ENCODE peak calls at places on chromosomes 6 and 20, in seven cellular contexts. U is cardiac muscle cell, O is sigmoid colon, E is mucosa of descending colon, V is hepatocyte, H is pancreas, R is colonic mucosa. L is an unnamed sample. For H3K36me3, the result is how much of the 10 kb centered on the place peaks cover.

GRCh38 chr6:89522778-89523177 is 89.8 kb downstream of the ANKRD6 start:
- DNase-seq in R (no peak), O (no peak), V (no peak), U (no peak), E (no peak), H (no peak), L (no peak)

GRCh38 chr6:28710466-28711191 is 184.9 kb downstream of the GPX5 start:
- DNase-seq in E (no peak), V (peak), U (peak), R (no peak), H (no peak), O (no peak), L (no peak)

GRCh38 chr6:143621876-143622605 is 55.7 kb upstream of the PHACTR2 start:
- DNase-seq in U (peak), V (no peak), R (no peak), O (no peak), E (no peak), H (no peak), L (no peak)

GRCh38 chr6:109892451-109893435 is 85.4 kb upstream of the GPR6 start:
- DNase-seq in U (no peak), V (peak), R (peak), E (no peak), O (no peak), H (no peak), L (no peak)

GRCh38 chr6:110328231-110328630 is 29.9 kb downstream of the METTL24 start:
- DNase-seq in E (no peak), U (peak), V (no peak), O (no peak), R (no peak), H (no peak), L (no peak)

GRCh38 chr6:83872386-83873118 is 13.1 kb downstream of the CYB5R4 start:
- DNase-seq in E (no peak), H (no peak), R (no peak), U (peak), O (no peak), V (no peak), L (no peak)

GRCh38 chr6:162974685-162975084 is 246.9 kb downstream of the PACRG start:
- DNase-seq in U (no peak), V (no peak), R (no peak), H (no peak), O (no peak), E (no peak), L (no peak)

GRCh38 chr6:102126488-102126887 is 733.0 kb downstream of the GRIK2 start:
- DNase-seq in H (no peak), O (no peak), R (no peak), V (no peak), E (no peak), U (no peak), L (no peak)

GRCh38 chr20:34364013-34364382 is 925 bp downstream of the ITCH start:
- DNase-seq in U (peak), H (no peak), R (no peak), O (no peak), V (peak), E (no peak), L (no peak)

GRCh38 chr6:42899871-42900270 is 16.0 kb upstream of the PTCRA start:
- DNase-seq in R (no peak), U (no peak), H (no peak), O (no peak), E (no peak), V (no peak), L (no peak)

GRCh38 chr6:41939848-41940758 is 1.5 kb downstream of the CCND3 start:
- DNase-seq in E (peak), O (peak), V (peak), U (peak), H (no peak), R (peak), L (peak)

GRCh38 chr6:44011350-44011925 is 115.8 kb downstream of the MRPL14 start:
- DNase-seq in R (no peak), V (no peak), E (no peak), H (no peak), O (peak), U (no peak), L (no peak)

GRCh38 chr6:1503811-1504210 is 105.9 kb upstream of the FOXC1 start:
- DNase-seq in E (no peak), O (no peak), U (no peak), R (no peak), H (no peak), V (no peak), L (no peak)

GRCh38 chr6:158707826-158708225 is 58.0 kb downstream of the SYTL3 start:
- DNase-seq in E (peak), R (peak), U (peak), O (peak), V (peak), H (no peak), L (peak)

GRCh38 chr6:22025468-22026159 is 271.2 kb downstream of the PRL start:
- DNase-seq in H (no peak), E (no peak), O (no peak), V (peak), U (peak), R (no peak), L (no peak)

GRCh38 chr6:117574198-117574597 is 28.1 kb downstream of the GOPC start:
- DNase-seq in V (no peak), H (no peak), R (no peak), U (no peak), E (no peak), O (no peak), L (no peak)

GRCh38 chr6:67412035-67412434 is 1223.0 kb upstream of the ADGRB3 start:
- DNase-seq in O (no peak), U (no peak), E (no peak), H (no peak), R (no peak), V (no peak), L (no peak)

GRCh38 chr6:37541346-37541745 is 41.7 kb upstream of the CCDC167 start:
- DNase-seq in R (no peak), V (no peak), U (no peak), O (no peak), E (no peak), H (no peak), L (no peak)

GRCh38 chr6:107116328-107116892 is 1.1 kb upstream of the BEND3 start:
- DNase-seq in U (peak), E (peak), V (peak), R (peak), H (no peak), O (peak), L (no peak)

GRCh38 chr6:156774872-156775405 is 2.2 kb upstream of the ARID1B start:
- DNase-seq in V (no peak), H (no peak), R (peak), E (no peak), U (no peak), O (no peak), L (no peak)

GRCh38 chr20:10857362-10858070 is 183.7 kb upstream of the JAG1 start:
- DNase-seq in V (peak), O (no peak), R (peak), E (peak), H (no peak), U (peak), L (no peak)

GRCh38 chr6:64717281-64717680 is 989.7 kb downstream of the EYS start:
- DNase-seq in R (no peak), U (no peak), O (no peak), E (no peak), V (no peak), H (no peak), L (no peak)

GRCh38 chr6:97465877-97466710 is 183.1 kb upstream of the MMS22L start:
- DNase-seq in H (no peak), E (no peak), R (no peak), U (no peak), V (no peak), O (no peak), L (no peak)

GRCh38 chr6:149990109-149990671 is 26.4 kb downstream of the ULBP1 start:
- DNase-seq in E (no peak), H (peak), U (no peak), O (no peak), V (no peak), R (no peak), L (no peak)

GRCh38 chr6:43495409-43495941 is 14.7 kb downstream of the LRRC73 start:
- DNase-seq in U (no peak), O (no peak), V (no peak), H (no peak), E (no peak), R (no peak), L (no peak)

GRCh38 chr6:70221025-70221714 is 81.7 kb downstream of the COL9A1 start:
- DNase-seq in H (no peak), R (no peak), O (no peak), V (peak), U (peak), E (no peak), L (no peak)

GRCh38 chr6:3022765-3023662 is 23.3 kb downstream of the NQO2 start:
- DNase-seq in U (no peak), H (no peak), O (no peak), R (peak), E (peak), V (no peak), L (peak)

GRCh38 chr6:33813246-33813904 is 9.6 kb upstream of the MLN start:
- DNase-seq in R (no peak), U (no peak), O (no peak), V (no peak), E (peak), H (no peak), L (no peak)

GRCh38 chr6:71333700-71334099 is 45.1 kb downstream of the OGFRL1 start:
- DNase-seq in E (no peak), V (peak), R (no peak), O (peak), U (peak), H (no peak), L (no peak)

GRCh38 chr6:45607818-45608217 is 230.1 kb upstream of the SUPT3H start:
- DNase-seq in O (no peak), E (no peak), R (peak), V (no peak), U (peak), H (no peak), L (no peak)

GRCh38 chr6:79224005-79224404 is 10.5 kb downstream of the HMGN3 start:
- DNase-seq in R (no peak), O (no peak), H (no peak), U (no peak), E (no peak), V (no peak), L (no peak)

GRCh38 chr6:151288711-151289398 is 49.1 kb downstream of the AKAP12 start:
- DNase-seq in R (no peak), E (no peak), V (no peak), U (no peak), H (no peak), O (no peak), L (no peak)

GRCh38 chr6:39902136-39902535 is 32.1 kb downstream of the MOCS1 start:
- DNase-seq in E (no peak), O (no peak), R (no peak), U (no peak), H (no peak), V (no peak), L (peak)
- H3K36me3 ChIP-seq in E (under half), O (under half), R (under half), U (under half), H (under half), V (under half), L (half or more)

DNA sequence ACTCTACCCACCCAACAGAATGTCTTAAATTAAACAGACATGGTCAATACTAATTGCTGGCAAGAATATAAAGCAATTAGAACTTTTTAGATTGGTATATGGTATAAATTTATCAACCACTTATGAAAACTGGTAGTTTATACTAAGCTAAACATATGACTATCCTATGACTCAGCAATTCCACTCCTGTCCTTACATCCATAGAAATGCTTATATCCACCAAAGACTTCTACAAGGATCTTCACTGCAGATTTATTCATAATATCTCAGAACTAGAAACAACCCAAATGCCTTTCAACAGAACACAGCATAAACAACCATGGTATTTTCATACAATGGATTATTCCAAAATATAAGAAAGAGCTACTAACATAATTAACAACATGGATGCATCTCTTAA is 4.6 kb downstream of the ZNF184 start:
- DNase-seq in O (no peak), V (no peak), U (no peak), H (no peak), E (no peak), R (no peak), L (no peak)
- H3K36me3 ChIP-seq in O (under half), V (under half), U (under half), H (under half), E (under half), R (under half), L (half or more)

GRCh38 chr6:129006685-129007514 is 124.0 kb downstream of the LAMA2 start:
- DNase-seq in O (no peak), R (no peak), H (no peak), E (no peak), U (no peak), V (no peak), L (no peak)
- H3K36me3 ChIP-seq in O (under half), R (under half), H (under half), E (under half), U (under half), V (under half), L (under half)

DNA sequence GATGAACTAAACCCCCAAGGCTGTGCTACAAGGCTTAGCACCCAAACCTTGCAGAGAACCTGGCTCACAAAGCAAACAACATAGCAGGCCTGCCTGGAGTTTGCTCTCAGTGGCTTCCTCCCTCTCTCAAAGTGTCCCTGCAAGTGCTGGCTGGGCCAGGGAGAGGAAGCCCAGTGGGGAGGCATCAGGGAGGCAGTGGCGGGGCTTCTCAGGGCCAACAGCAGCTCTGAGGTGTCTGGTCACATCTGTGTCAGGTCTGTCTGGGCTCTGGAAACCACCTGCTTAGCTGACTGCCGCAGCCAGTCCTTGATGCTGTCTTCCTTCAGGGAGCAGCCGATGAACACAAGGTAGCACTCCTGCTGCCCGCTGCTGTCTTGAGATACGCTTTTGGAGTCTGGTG is 16.7 kb upstream of the SLC4A11 start:
- DNase-seq in O (no peak), R (no peak), V (no peak), U (no peak), E (no peak), H (no peak), L (no peak)
- H3K36me3 ChIP-seq in O (half or more), R (under half), V (under half), U (under half), E (under half), H (under half), L (under half)

GRCh38 chr20:2653511-2654383 is 1.3 kb downstream of the NOP56 start:
- DNase-seq in O (no peak), E (no peak), R (no peak), U (no peak), H (no peak), V (no peak), L (peak)
- H3K36me3 ChIP-seq in O (under half), E (under half), R (under half), U (under half), H (under half), V (under half), L (under half)

DNA sequence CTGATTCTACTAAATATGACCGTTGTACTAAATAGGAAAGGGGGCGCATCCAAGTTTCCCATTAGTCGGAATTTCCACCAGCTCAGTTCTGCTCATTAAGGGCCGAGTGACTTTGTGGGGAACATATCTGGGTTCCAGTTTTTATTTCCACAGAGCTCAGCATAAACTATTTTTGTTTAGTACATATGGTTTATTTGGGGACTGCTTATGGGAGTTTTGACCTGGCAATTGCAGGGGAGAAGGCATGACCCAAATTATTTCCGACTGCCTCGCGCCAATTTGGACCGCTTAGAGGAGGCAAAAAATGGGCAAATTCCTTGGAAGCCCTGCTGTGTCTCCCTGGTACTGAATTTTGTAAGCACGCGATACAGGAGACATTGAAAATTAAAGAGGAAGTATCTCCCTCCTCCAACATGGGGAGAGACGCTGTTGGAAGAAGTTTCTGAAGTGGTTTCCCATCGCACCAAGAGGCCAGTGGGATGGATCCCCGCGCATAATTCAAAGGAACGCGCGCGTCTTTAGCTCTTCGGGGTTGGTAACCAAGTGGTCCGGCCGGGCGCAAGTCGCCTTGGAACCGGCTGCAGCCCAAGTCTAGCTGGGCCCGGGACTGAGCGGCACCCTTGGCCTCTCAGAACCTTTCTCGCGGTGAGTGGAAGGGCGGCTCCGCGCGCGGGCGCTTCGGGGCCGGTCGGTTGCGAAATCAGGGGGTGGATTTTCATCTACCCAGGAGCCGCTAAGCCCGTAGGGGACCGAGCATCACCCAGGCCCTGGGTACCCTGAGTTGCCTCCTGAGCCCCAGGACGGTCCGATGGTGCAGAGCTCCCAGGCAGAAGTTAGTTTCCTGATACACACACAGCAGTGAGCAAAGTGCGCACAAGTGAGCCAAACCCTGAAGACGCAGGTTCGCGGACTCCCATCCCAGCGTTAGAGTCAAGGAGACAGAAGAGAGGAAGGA is 6.3 kb downstream of the NKX2-2 start:
- DNase-seq in H (peak), U (no peak), R (no peak), O (no peak), V (no peak), E (no peak), L (no peak)
- H3K36me3 ChIP-seq in H (under half), U (under half), R (under half), O (under half), V (under half), E (under half), L (under half)